ENCODE peak calls at places on chromosome 1, in nine cellular contexts. G, H, E, N, L, W, V, M and A are unnamed samples.

GRCh38 chr1:246836647-246837046 is 95.1 kb downstream of the AHCTF1 start:
- DNase-seq in G (no peak), H (no peak), E (no peak), N (no peak), L (no peak), W (no peak), V (peak), M (peak), A (no peak)

GRCh38 chr1:230286890-230287269 is 139.3 kb downstream of the PGBD5 start:
- DNase-seq in G (no peak), H (no peak), E (no peak), N (no peak), L (no peak), W (no peak), V (no peak), M (no peak), A (no peak)

GRCh38 chr1:28045777-28046176 is 42.6 kb downstream of the EYA3 start:
- DNase-seq in G (no peak), H (no peak), E (no peak), N (no peak), L (no peak), W (no peak), V (no peak), M (no peak), A (no peak)

GRCh38 chr1:220732621-220733020 is 15.5 kb upstream of the MTARC2 start:
- DNase-seq in G (no peak), H (no peak), E (peak), N (no peak), L (no peak), W (no peak), V (no peak), M (no peak), A (no peak)

GRCh38 chr1:27601771-27602509 is 2.0 kb downstream of the AHDC1 start:
- DNase-seq in G (no peak), H (no peak), E (peak), N (peak), L (no peak), W (peak), V (no peak), M (no peak), A (no peak)

GRCh38 chr1:217273866-217274265 is 357.0 kb downstream of the GPATCH2 start:
- DNase-seq in G (no peak), H (no peak), E (no peak), N (no peak), L (no peak), W (peak), V (peak), M (no peak), A (no peak)

GRCh38 chr1:195773958-195774357 is 834.3 kb downstream of the KCNT2 start:
- DNase-seq in G (no peak), H (no peak), E (no peak), N (no peak), L (no peak), W (no peak), V (no peak), M (no peak), A (no peak)

GRCh38 chr1:205258313-205259176 is 30.8 kb downstream of the TMCC2 start:
- DNase-seq in G (no peak), H (no peak), E (no peak), N (no peak), L (no peak), W (peak), V (peak), M (no peak), A (no peak)

GRCh38 chr1:211631168-211631567 is 44.3 kb downstream of the NEK2 start:
- DNase-seq in G (no peak), H (no peak), E (no peak), N (no peak), L (no peak), W (no peak), V (no peak), M (no peak), A (no peak)

GRCh38 chr1:211632117-211632807 is 43.2 kb downstream of the NEK2 start:
- DNase-seq in G (no peak), H (no peak), E (no peak), N (no peak), L (no peak), W (peak), V (peak), M (no peak), A (no peak)

GRCh38 chr1:211632808-211633522 is 42.5 kb downstream of the NEK2 start:
- DNase-seq in G (peak), H (no peak), E (peak), N (no peak), L (no peak), W (peak), V (peak), M (no peak), A (peak)

GRCh38 chr1:211628446-211628845 is 47.0 kb downstream of the NEK2 start:
- DNase-seq in G (no peak), H (no peak), E (no peak), N (peak), L (no peak), W (no peak), V (no peak), M (no peak), A (no peak)

GRCh38 chr1:211630236-211631081 is 45.0 kb downstream of the NEK2 start:
- DNase-seq in G (no peak), H (no peak), E (peak), N (peak), L (no peak), W (no peak), V (peak), M (no peak), A (no peak)
- TF ChIP-seq CTCF in G (peak), H (no peak), E (peak), N (no peak), L (no peak), W (no peak), V (peak), M (no peak), A (peak)

GRCh38 chr1:3685906-3686305 is 33.6 kb downstream of the TP73 start:
- DNase-seq in G (no peak), H (no peak), E (no peak), N (no peak), L (no peak), W (no peak), V (no peak), M (no peak), A (no peak)

GRCh38 chr1:3690282-3691065 is 38.2 kb downstream of the TP73 start:
- DNase-seq in G (no peak), H (no peak), E (no peak), N (no peak), L (no peak), W (no peak), V (no peak), M (no peak), A (no peak)

GRCh38 chr1:3688836-3689750 is 36.8 kb downstream of the TP73 start:
- DNase-seq in G (no peak), H (no peak), E (no peak), N (no peak), L (no peak), W (no peak), V (no peak), M (no peak), A (no peak)

GRCh38 chr1:3687509-3687908 is 35.2 kb downstream of the TP73 start:
- DNase-seq in G (no peak), H (no peak), E (no peak), N (peak), L (no peak), W (no peak), V (no peak), M (no peak), A (no peak)

DNA sequence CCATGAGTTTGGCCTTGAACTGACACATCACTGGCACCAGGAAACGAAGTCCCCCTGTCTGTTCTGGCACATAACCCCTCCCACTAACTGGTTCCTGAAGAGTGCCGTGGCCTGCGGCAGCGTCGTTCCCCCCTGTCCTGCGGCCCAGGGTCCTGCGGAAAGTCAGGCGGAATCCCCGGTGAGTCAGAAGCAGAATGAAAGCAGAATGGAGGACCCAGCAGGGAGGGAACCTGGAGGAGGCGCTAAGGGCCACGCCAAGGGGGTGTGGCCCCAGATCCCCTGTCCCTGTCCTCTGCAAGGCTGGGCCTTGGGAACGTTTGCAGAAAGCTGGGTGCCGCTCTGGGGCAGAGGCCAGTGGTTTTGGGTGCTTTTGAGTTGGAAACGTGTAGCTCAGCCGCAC is 36.0 kb downstream of the TP73 start:
- DNase-seq in G (no peak), H (no peak), E (no peak), N (peak), L (no peak), W (no peak), V (no peak), M (no peak), A (no peak)
- H3K4me3 ChIP-seq in G (no peak), H (no peak), E (no peak), N (no peak), L (no peak), W (no peak), V (no peak), M (no peak), A (no peak)

GRCh38 chr1:228233136-228233535 is 25.3 kb downstream of the OBSCN start:
- DNase-seq in G (no peak), H (no peak), E (no peak), N (no peak), L (no peak), W (no peak), V (no peak), M (no peak), A (no peak)

GRCh38 chr1:228238007-228238406 is 30.2 kb downstream of the OBSCN start:
- DNase-seq in G (no peak), H (no peak), E (no peak), N (no peak), L (no peak), W (no peak), V (no peak), M (no peak), A (no peak)

GRCh38 chr1:228238461-228238860 is 30.6 kb downstream of the OBSCN start:
- DNase-seq in G (no peak), H (no peak), E (no peak), N (no peak), L (no peak), W (no peak), V (no peak), M (no peak), A (no peak)

GRCh38 chr1:228240411-228241240 is 32.8 kb downstream of the OBSCN start:
- DNase-seq in G (no peak), H (no peak), E (no peak), N (no peak), L (no peak), W (no peak), V (no peak), M (no peak), A (no peak)

GRCh38 chr1:228236744-228237143 is 28.9 kb downstream of the OBSCN start:
- DNase-seq in G (no peak), H (no peak), E (no peak), N (peak), L (no peak), W (peak), V (peak), M (no peak), A (no peak)
- TF ChIP-seq CTCF in G (peak), H (peak), E (peak), N (peak), L (peak), W (peak), V (peak), M (no peak), A (peak)

DNA sequence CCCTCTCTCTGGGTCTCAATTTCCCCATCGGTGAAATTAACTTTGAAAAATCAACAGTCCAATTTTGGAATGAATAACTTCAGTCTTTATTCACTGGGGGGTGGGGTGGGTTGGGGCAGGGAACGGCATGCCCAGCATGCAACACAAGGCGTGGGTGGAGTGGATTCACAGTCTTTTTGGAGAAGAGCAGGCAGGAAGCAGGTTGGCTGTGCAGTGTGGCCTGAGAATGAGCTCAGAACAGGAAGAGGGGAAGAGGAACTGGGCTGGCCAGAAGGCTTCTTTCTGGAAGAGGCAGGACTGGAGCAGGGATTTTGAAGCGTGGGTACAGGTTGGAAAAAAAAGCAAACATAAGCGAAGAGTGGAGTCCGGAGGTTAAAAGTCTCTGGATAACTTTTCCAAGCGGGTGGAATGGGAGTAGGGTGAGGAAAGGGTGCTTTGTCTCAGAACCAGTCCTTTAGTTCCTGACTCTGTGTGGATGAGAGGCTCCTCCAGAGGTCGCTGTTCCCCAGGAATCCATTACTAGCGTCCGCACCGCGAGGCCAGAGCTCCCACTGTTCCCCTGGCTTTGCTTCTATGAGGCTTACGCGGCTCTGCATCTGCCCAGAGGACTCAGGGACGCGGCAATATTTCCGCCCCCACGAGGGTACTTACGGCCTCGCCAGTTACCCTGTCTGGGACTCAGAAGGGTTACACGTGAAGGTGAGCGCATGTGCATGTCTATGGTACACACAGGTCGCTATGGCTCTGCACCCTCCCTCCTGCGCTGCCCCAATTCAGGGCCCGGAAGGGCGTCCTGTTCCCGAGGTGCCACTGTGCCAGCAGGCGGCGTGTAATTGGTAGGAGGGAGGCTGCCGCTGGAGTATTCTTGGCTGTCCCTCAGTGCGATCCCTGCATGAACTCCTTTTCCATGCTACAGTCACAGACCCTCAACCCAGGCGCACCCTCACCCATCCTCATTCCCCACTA is 5.5 kb upstream of the FOXD2 start:
- DNase-seq in G (no peak), H (no peak), E (peak), N (peak), L (peak), W (peak), V (peak), M (peak), A (peak)
- H3K4me3 ChIP-seq in G (peak), H (no peak), E (no peak), N (peak), L (no peak), W (no peak), V (no peak), M (no peak), A (no peak)

GRCh38 chr1:224435999-224436398 is 1.4 kb upstream of the WDR26 start:
- DNase-seq in G (no peak), H (no peak), E (no peak), N (no peak), L (no peak), W (no peak), V (no peak), M (no peak), A (no peak)
- TF ChIP-seq CTCF in G (no peak), H (no peak), E (no peak), N (no peak), L (no peak), W (no peak), V (no peak), M (no peak), A (no peak)

DNA sequence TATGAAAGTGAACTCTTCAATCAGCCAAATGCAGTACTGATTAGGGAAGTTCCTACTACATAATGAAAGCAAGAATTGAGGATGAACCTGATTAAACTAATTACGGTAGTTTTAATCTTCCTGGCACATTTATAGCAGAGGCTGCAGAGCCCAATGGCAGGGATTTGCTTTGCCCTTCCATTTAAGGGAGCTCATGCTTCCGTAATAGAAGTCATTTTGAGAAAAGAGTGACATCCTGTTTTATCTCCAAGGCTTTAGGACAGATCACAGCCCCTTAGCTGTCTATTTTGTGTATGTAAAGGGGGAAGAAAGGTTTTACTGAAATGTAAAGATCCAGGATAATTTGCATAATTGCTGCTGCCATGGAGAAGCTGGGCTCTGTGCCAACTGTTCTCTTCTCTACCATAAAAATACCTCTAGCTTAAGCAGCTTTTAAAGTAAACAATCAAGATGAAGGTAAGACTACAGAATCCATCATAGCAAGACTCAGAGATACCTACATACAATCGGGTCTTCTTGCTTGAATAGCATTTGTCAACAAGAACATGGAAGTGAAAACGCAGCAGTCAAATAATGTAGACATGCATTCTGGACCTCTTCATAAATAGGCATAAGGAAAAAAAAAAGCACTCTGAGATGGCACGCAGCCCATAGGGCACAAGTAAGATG is 62.5 kb downstream of the ASH1L start:
- DNase-seq in G (no peak), H (no peak), E (no peak), N (no peak), L (no peak), W (peak), V (peak), M (peak), A (peak)
- H3K4me3 ChIP-seq in G (no peak), H (no peak), E (no peak), N (no peak), L (no peak), W (no peak), V (no peak), M (no peak), A (no peak)

GRCh38 chr1:19416919-19417441 is 68.4 kb downstream of the CAPZB start:
- DNase-seq in G (no peak), H (no peak), E (no peak), N (no peak), L (no peak), W (no peak), V (no peak), M (no peak), A (no peak)
- TF ChIP-seq CTCF in G (no peak), H (no peak), E (no peak), N (no peak), L (no peak), W (no peak), V (no peak), M (no peak), A (no peak)

DNA sequence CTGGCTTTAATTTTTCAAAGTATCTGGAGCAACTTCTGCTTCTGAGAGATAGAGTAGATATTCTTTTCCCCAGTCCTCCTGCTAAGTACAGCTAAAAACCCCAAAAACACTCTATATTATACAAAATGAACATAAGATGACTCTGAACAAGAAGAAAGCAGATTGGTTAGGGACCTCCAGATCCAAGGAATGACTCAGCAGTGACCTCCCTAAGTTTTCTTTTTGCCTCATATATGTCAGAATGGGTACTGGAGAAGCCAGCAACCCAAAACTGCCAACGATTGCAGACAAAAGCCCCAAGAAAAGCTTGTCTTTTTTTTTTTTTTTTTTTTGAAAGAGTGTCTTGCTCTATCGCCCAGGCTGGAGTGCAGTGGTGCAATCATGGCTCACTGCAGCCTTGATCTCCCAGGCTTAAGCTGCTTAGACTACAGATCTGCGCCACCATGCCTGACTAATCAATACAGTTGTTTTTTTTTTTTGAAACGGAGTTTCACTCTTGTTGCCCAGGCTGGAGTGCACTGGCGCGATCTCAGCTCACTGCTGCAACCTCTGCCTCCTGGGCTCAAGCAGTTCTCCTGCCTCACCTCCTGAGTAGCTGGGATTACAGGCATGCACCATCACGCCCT is 22.7 kb downstream of the NDUFS5 start:
- DNase-seq in G (no peak), H (no peak), E (no peak), N (no peak), L (peak), W (peak), V (peak), M (no peak), A (no peak)
- H3K4me3 ChIP-seq in G (no peak), H (no peak), E (no peak), N (no peak), L (no peak), W (no peak), V (no peak), M (no peak), A (no peak)

GRCh38 chr1:196857188-196857587 is 30.7 kb upstream of the CFHR4 start:
- DNase-seq in G (no peak), H (no peak), E (no peak), N (no peak), L (no peak), W (no peak), V (no peak), M (no peak), A (no peak)

GRCh38 chr1:196858811-196859210 is 29.0 kb upstream of the CFHR4 start:
- DNase-seq in G (no peak), H (no peak), E (no peak), N (no peak), L (no peak), W (no peak), V (no peak), M (no peak), A (no peak)

GRCh38 chr1:196856053-196856452 is 31.8 kb upstream of the CFHR4 start:
- DNase-seq in G (no peak), H (no peak), E (no peak), N (peak), L (no peak), W (no peak), V (no peak), M (no peak), A (no peak)

GRCh38 chr1:196861429-196861828 is 26.4 kb upstream of the CFHR4 start:
- DNase-seq in G (no peak), H (no peak), E (no peak), N (no peak), L (no peak), W (no peak), V (no peak), M (no peak), A (no peak)

DNA sequence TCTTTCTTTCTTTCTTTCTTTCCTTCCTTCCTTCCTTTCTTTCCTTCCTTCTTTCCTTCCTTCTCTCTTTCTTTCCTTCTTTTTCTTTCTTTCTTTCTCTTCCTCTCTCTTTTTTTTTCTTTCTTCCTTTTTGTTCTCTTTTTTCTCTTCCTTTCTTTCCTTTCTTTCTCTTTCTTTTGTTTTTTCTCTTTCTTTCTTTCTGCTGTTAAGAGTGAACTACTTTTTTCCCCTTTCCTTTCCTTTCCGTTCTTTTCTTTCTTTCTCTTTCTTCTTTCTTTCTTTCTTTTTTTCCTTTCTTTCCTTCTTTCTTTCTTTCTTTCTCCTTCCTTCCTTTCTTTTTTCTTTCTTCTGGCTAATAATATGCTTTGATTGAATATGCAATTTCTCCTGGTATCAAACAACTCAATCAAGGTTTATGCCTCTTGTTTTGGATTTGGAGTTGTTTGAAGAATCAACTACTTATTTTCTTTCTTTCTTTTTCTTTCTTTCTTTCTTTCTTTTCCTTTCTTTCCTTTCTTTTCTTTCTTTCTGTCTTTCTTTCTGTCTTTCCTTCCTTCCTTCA is 27.4 kb upstream of the CFHR4 start:
- DNase-seq in G (no peak), H (no peak), E (no peak), N (no peak), L (no peak), W (no peak), V (no peak), M (no peak), A (no peak)
- TF ChIP-seq CTCF in G (no peak), H (no peak), E (no peak), N (no peak), L (no peak), W (no peak), V (no peak), M (no peak), A (no peak)